ENCODE peak calls at places on chromosomes 5 and 9, in four cellular contexts. O, D, P and T are unnamed samples.

GRCh38 chr5:91591076-91591475 is 208.0 kb upstream of the ARRDC3 start:
- DNase-seq in O (no peak), D (no peak), P (no peak), T (no peak)

GRCh38 chr9:133369923-133370322 is 5.9 kb downstream of the SURF4 start:
- DNase-seq in O (no peak), D (no peak), P (no peak), T (no peak)

GRCh38 chr9:6920040-6920439 is 162.3 kb downstream of the KDM4C start:
- DNase-seq in O (no peak), D (no peak), P (no peak), T (no peak)

GRCh38 chr5:175867587-175868347 is 3.6 kb upstream of the CPLX2 start:
- DNase-seq in O (peak), D (peak), P (peak), T (peak)

GRCh38 chr5:151718168-151718567 is 31.5 kb upstream of the SPARC start:
- DNase-seq in O (no peak), D (no peak), P (no peak), T (no peak)

GRCh38 chr5:16552666-16553343 is 64.0 kb downstream of the RETREG1 start:
- DNase-seq in O (peak), D (peak), P (peak), T (peak)

GRCh38 chr5:78003914-78004313 is 227.8 kb upstream of the TBCA start:
- DNase-seq in O (no peak), D (no peak), P (no peak), T (no peak)

GRCh38 chr9:98903938-98904560 is 39.7 kb upstream of the COL15A1 start:
- DNase-seq in O (no peak), D (no peak), P (no peak), T (no peak)

GRCh38 chr5:168656633-168657032 is 77.5 kb upstream of the PANK3 start:
- DNase-seq in O (no peak), D (no peak), P (no peak), T (no peak)

GRCh38 chr5:16568875-16569580 is 47.8 kb downstream of the RETREG1 start:
- DNase-seq in O (no peak), D (no peak), P (no peak), T (no peak)

GRCh38 chr9:92048924-92049625 is 66.1 kb downstream of the SPTLC1 start:
- DNase-seq in O (peak), D (no peak), P (no peak), T (no peak)

GRCh38 chr5:6154216-6154615 is 224.1 kb downstream of the MED10 start:
- DNase-seq in O (no peak), D (no peak), P (no peak), T (no peak)

GRCh38 chr9:104743377-104743985 is 4.0 kb upstream of the NIPSNAP3A start:
- DNase-seq in O (no peak), D (peak), P (peak), T (peak)

GRCh38 chr9:132973713-132974112 is 4.8 kb upstream of the GFI1B start:
- DNase-seq in O (no peak), D (no peak), P (peak), T (no peak)

GRCh38 chr5:55324815-55325418 is 17.1 kb downstream of the MTREX start:
- DNase-seq in O (no peak), D (peak), P (peak), T (peak)

GRCh38 chr5:59351076-59351794 is 542.3 kb downstream of the PDE4D start:
- DNase-seq in O (no peak), D (no peak), P (no peak), T (no peak)

GRCh38 chr5:67462150-67462549 is 265.6 kb upstream of the CD180 start:
- DNase-seq in O (no peak), D (no peak), P (no peak), T (no peak)

GRCh38 chr5:9947944-9948343 is 301.7 kb downstream of the ATPSCKMT start:
- DNase-seq in O (no peak), D (no peak), P (no peak), T (no peak)

GRCh38 chr5:1179383-1179715 is 22.0 kb upstream of the SLC6A19 start:
- DNase-seq in O (no peak), D (no peak), P (no peak), T (no peak)

GRCh38 chr9:4855861-4856260 is 63.1 kb downstream of the RCL1 start:
- DNase-seq in O (no peak), D (no peak), P (no peak), T (no peak)

GRCh38 chr5:77425998-77426659 is 66.0 kb downstream of the WDR41 start:
- DNase-seq in O (no peak), D (peak), P (no peak), T (no peak)

GRCh38 chr5:123997354-123998215 is 485.6 kb downstream of the CSNK1G3 start:
- DNase-seq in O (no peak), D (no peak), P (no peak), T (no peak)

GRCh38 chr9:34171753-34172535 is 6.9 kb upstream of the UBAP1 start:
- DNase-seq in O (no peak), D (no peak), P (no peak), T (no peak)

GRCh38 chr5:80704221-80704620 is 49.4 kb upstream of the DHFR start:
- DNase-seq in O (no peak), D (no peak), P (no peak), T (no peak)

GRCh38 chr5:94021246-94021645 is 279.8 kb upstream of the POU5F2 start:
- DNase-seq in O (no peak), D (peak), P (no peak), T (no peak)

GRCh38 chr5:6759401-6759800 is 46.2 kb downstream of the TENT4A start:
- DNase-seq in O (no peak), D (peak), P (peak), T (no peak)

GRCh38 chr5:111742595-111742994 is 14.4 kb downstream of the NREP start:
- DNase-seq in O (no peak), D (peak), P (no peak), T (peak)

GRCh38 chr5:154331267-154331666 is 114.5 kb upstream of the SAP30L start:
- DNase-seq in O (no peak), D (no peak), P (no peak), T (no peak)

GRCh38 chr5:67770431-67771025 is 445.0 kb upstream of the PIK3R1 start:
- DNase-seq in O (no peak), D (peak), P (peak), T (no peak)

GRCh38 chr9:77588319-77588937 is 59.7 kb downstream of the GNA14 start:
- DNase-seq in O (no peak), D (no peak), P (no peak), T (no peak)

GRCh38 chr9:117303643-117304230 is 111.1 kb downstream of the ASTN2 start:
- DNase-seq in O (no peak), D (no peak), P (no peak), T (no peak)

DNA sequence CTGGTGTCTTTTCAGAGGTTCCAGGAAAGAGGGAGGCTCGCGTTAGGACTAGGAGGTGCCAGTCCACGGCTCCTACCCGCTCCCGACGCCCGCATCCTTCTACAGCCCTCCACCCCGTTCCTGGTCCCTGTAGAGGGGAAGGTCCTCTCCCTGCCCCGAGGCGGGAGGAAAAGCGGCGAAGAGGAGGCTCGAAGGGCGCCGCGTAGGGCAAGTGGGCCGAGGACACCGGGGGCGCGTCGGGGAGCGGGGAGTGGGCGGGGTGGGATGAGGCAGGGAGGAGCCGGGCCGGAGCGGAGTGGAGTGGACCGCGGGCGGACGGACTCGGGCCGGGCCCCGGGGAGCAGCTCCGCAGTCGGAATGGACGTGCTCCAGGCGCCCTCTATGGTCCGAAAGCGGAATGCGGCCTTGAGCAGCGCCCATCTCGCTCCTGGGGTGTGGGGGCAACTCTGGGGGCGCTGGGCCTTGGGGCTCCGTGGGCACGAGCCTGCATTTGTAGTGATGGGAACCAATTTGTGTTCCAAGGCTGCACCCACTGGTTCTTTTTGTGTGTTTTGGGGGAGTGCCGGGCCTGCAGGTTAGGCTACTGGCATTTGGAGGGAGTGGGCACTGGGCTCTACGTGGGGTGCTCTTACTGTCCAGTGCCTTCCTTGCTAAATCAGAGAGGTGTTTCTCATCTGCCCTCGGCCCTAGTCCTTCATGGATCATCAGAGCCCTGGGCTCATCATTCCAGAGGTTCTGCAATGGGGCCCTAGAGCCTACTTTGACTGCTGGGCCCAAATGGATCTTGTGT is 7.3 kb downstream of the IRX1 start:
- DNase-seq in O (peak), D (peak), P (peak), T (no peak)
- TF ChIP-seq ELF4 in O (no peak), D (no peak), P (no peak), T (no peak)

DNA sequence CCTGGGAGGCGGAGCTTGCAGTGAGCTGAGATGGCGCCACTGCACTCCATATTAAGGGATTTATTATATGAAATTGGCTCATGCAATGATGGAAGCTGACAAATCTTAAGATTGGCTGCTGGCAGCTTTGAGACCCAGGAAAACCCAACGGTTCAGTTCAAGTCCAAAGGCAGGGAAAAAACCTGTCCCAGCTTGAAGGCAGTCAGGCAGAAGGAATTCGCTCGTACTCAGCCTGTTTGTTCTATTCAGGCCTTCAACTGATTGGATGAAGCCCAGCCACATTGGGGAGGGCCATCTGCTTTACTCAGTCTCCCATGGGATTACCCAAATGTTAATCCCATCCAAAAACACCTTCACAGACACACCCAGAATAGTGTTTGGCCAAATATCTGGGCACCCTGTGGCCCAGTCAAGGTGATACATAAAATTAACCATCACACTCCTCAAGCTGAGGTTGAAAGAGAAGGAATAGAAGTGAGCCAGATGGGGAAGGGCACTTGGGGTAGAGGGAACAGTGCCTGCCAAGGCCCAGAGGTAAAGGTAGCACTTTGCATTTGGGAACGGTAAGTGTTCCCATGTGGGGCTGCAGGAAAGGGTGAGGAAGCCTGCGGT is 8.5 kb upstream of the ORM1 start:
- DNase-seq in O (no peak), D (no peak), P (no peak), T (no peak)
- TF ChIP-seq ELF4 in O (no peak), D (no peak), P (no peak), T (no peak)

GRCh38 chr5:131749138-131749537 is 47.7 kb downstream of the FNIP1 start:
- DNase-seq in O (no peak), D (no peak), P (no peak), T (no peak)
- TF ChIP-seq ELF4 in O (no peak), D (no peak), P (no peak), T (no peak)

GRCh38 chr9:14027114-14027812 is 286.7 kb downstream of the NFIB start:
- DNase-seq in O (no peak), D (no peak), P (no peak), T (no peak)
- TF ChIP-seq ELF4 in O (no peak), D (no peak), P (no peak), T (no peak)

GRCh38 chr5:43854697-43855292 is 251.8 kb downstream of the NNT start:
- DNase-seq in O (no peak), D (no peak), P (no peak), T (no peak)
- TF ChIP-seq ELF4 in O (no peak), D (no peak), P (no peak), T (no peak)

GRCh38 chr5:173913686-173914321 is 25.7 kb downstream of the CPEB4 start:
- DNase-seq in O (no peak), D (no peak), P (no peak), T (no peak)
- TF ChIP-seq ELF4 in O (no peak), D (no peak), P (no peak), T (no peak)

GRCh38 chr9:89080193-89080592 is 88.9 kb downstream of the S1PR3 start:
- DNase-seq in O (no peak), D (no peak), P (no peak), T (no peak)
- TF ChIP-seq ELF4 in O (no peak), D (no peak), P (no peak), T (no peak)

DNA sequence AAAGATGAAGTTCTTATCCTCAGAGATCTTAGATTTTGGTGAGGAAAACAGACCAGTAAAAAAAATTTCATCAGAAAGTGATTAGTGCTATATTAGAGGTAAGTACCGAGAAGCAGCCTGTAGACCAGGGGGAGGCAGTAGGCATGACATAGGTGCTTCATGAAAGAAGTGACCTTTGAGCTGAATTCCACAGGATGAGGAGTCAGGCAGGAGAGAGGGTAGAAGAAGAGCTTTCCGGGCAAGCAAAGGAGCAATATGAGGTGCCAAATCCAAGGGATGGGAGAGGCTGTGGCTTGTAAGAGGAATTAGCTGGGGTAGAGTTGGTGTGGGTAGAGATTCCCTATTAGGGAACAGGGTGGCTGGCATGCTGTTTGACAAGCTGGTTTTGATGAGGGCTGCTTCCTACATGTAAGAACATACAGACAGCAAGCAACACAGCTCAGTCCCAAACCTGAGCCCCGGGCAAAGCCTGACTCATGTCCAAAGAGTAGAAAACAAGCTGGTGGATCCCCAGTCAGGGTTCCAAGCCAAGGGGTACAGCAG is 48.4 kb upstream of the PWWP2A start:
- DNase-seq in O (no peak), D (peak), P (no peak), T (no peak)
- TF ChIP-seq ELF4 in O (no peak), D (no peak), P (no peak), T (no peak)

GRCh38 chr9:126690431-126691051 is 76.8 kb downstream of the LMX1B start:
- DNase-seq in O (peak), D (no peak), P (peak), T (peak)
- TF ChIP-seq ELF4 in O (no peak), D (no peak), P (no peak), T (no peak)